ENCODE peak calls at places on chromosomes 7 and 10, in four cellular contexts. T is T-helper 1 cell, H is NCI-H187, M is T1000. K is an unnamed sample.

GRCh38 chr10:6017781-6018354 is 40.5 kb upstream of the IL15RA start:
- DNase-seq in M (no peak), T (no peak), H (no peak), K (no peak)

GRCh38 chr10:89668391-89669180 is 23.5 kb upstream of the PANK1 start:
- DNase-seq in M (no peak), H (no peak), T (no peak), K (no peak)

GRCh38 chr7:78197447-78197846 is 398.9 kb downstream of the PHTF2 start:
- DNase-seq in M (no peak), H (no peak), T (no peak), K (peak)

GRCh38 chr10:13347235-13348156 is 597 bp downstream of the SEPHS1 start:
- DNase-seq in H (peak), T (peak), M (peak), K (peak)

GRCh38 chr10:109259293-109259692 is 664.0 kb downstream of the XPNPEP1 start:
- DNase-seq in T (no peak), H (no peak), M (no peak), K (peak)

GRCh38 chr7:31333301-31333700 is 7.2 kb downstream of the NEUROD6 start:
- DNase-seq in M (no peak), H (no peak), T (no peak), K (no peak)

GRCh38 chr7:2112261-2113203 is 120.2 kb downstream of the MAD1L1 start:
- DNase-seq in H (no peak), M (no peak), T (no peak), K (no peak)

GRCh38 chr10:102113956-102114857 is 6.0 kb downstream of the LDB1 start:
- DNase-seq in M (no peak), T (no peak), H (no peak), K (no peak)

GRCh38 chr7:82441916-82442478 is 1.6 kb downstream of the CACNA2D1 start:
- DNase-seq in H (no peak), T (no peak), M (no peak), K (no peak)

GRCh38 chr7:22550514-22551010 is 50.6 kb upstream of the STEAP1B start:
- DNase-seq in T (no peak), H (no peak), M (no peak), K (no peak)

GRCh38 chr10:101934911-101935310 is 91.3 kb upstream of the KCNIP2 start:
- DNase-seq in M (no peak), T (no peak), H (no peak), K (no peak)

GRCh38 chr10:3786295-3786981 is 1.4 kb upstream of the KLF6 start:
- DNase-seq in H (no peak), M (no peak), T (no peak), K (no peak)

GRCh38 chr10:49138361-49138891 is 4.6 kb upstream of the FAM170B start:
- DNase-seq in T (no peak), H (no peak), M (no peak), K (no peak)

GRCh38 chr10:15442056-15442455 is 71.0 kb upstream of the FAM171A1 start:
- DNase-seq in T (no peak), H (no peak), M (no peak), K (no peak)

GRCh38 chr10:117550042-117550441 is 7.5 kb downstream of the EMX2 start:
- DNase-seq in H (no peak), M (no peak), T (no peak), K (no peak)

GRCh38 chr10:70903262-70903921 is 15.0 kb upstream of the PCBD1 start:
- DNase-seq in T (no peak), H (peak), M (no peak), K (peak)

GRCh38 chr10:8404721-8405120 is 350.2 kb downstream of the GATA3 start:
- DNase-seq in H (no peak), M (no peak), T (peak), K (no peak)

GRCh38 chr7:85770332-85770731 is 583.5 kb upstream of the SEMA3D start:
- DNase-seq in H (no peak), T (no peak), M (no peak), K (no peak)

GRCh38 chr10:92219516-92219915 is 71.4 kb downstream of the CPEB3 start:
- DNase-seq in M (no peak), H (no peak), T (no peak), K (no peak)

GRCh38 chr10:90179696-90180407 is 478.5 kb downstream of the KIF20B start:
- DNase-seq in T (no peak), H (no peak), M (peak), K (no peak)